ENCODE peak calls at places on chromosome 4, in seven cellular contexts. K is mesendoderm, D is neuronal stem cell, Z is H9, Y is mesenchymal stem cell, M is H1, W is trophoblast cell. C is an unnamed sample.

GRCh38 chr4:101355246-101355645 is 7.9 kb upstream of the PPP3CA start:
- DNase-seq in Z (no peak), Y (no peak), W (no peak), M (no peak), D (no peak), K (no peak), C (no peak)

GRCh38 chr4:106522839-106523238 is 154.3 kb upstream of the GIMD1 start:
- DNase-seq in M (no peak), Y (no peak), D (no peak), K (no peak), W (no peak), Z (no peak), C (peak)

GRCh38 chr4:13912436-13912835 is 284.9 kb upstream of the BOD1L1 start:
- DNase-seq in D (no peak), K (peak), M (no peak), Z (no peak), Y (no peak), W (no peak), C (peak)

GRCh38 chr4:139628184-139629012 is 37.2 kb upstream of the MGST2 start:
- DNase-seq in Z (peak), K (peak), M (no peak), W (no peak), Y (no peak), D (no peak), C (no peak)

GRCh38 chr4:107391009-107391629 is 328.9 kb downstream of the PAPSS1 start:
- DNase-seq in K (no peak), Y (no peak), W (no peak), Z (no peak), M (no peak), D (no peak), C (no peak)

GRCh38 chr4:13860126-13860525 is 232.6 kb upstream of the BOD1L1 start:
- DNase-seq in Y (no peak), M (no peak), D (peak), Z (no peak), W (no peak), K (peak), C (no peak)

GRCh38 chr4:103478729-103479128 is 241.1 kb downstream of the TACR3 start:
- DNase-seq in W (no peak), Y (no peak), K (peak), D (no peak), M (no peak), Z (no peak), C (no peak)

GRCh38 chr4:84938316-84938715 is 28.2 kb downstream of the WDFY3 start:
- DNase-seq in Y (peak), Z (no peak), D (no peak), M (no peak), K (no peak), W (peak), C (peak)

GRCh38 chr4:165972747-165973146 is 99.7 kb downstream of the TLL1 start:
- DNase-seq in Z (no peak), Y (no peak), K (no peak), W (no peak), M (no peak), D (no peak), C (no peak)

GRCh38 chr4:111214371-111214770 is 591.5 kb upstream of the PITX2 start:
- DNase-seq in Z (no peak), D (no peak), K (no peak), W (no peak), Y (no peak), M (no peak), C (no peak)

GRCh38 chr4:186685744-186686143 is 37.9 kb downstream of the FAT1 start:
- DNase-seq in M (no peak), K (peak), Y (peak), W (no peak), Z (no peak), D (no peak), C (peak)

GRCh38 chr4:121736735-121737351 is 28.1 kb downstream of the SMIM43 start:
- DNase-seq in Y (peak), K (peak), Z (no peak), W (no peak), D (peak), M (no peak), C (peak)

GRCh38 chr4:20904966-20905365 is 204.7 kb downstream of the PACRGL start:
- DNase-seq in Z (no peak), W (no peak), K (no peak), M (no peak), Y (no peak), D (no peak), C (no peak)

GRCh38 chr4:113871080-113871479 is 108.4 kb downstream of the ARSJ start:
- DNase-seq in M (no peak), W (no peak), Z (no peak), Y (no peak), D (no peak), K (no peak), C (no peak)

GRCh38 chr4:158327525-158327924 is 117.2 kb downstream of the TMEM144 start:
- DNase-seq in K (peak), D (peak), W (no peak), M (peak), Y (no peak), Z (peak), C (no peak)

GRCh38 chr4:17787315-17787714 is 5.9 kb upstream of the FAM184B start:
- DNase-seq in Y (no peak), D (no peak), K (peak), M (no peak), Z (no peak), W (no peak), C (peak)

GRCh38 chr4:142168181-142168580 is 531.8 kb downstream of the IL15 start:
- DNase-seq in K (no peak), M (no peak), D (no peak), Y (no peak), Z (no peak), W (no peak), C (no peak)

GRCh38 chr4:119268466-119268865 is 53.5 kb downstream of the FABP2 start:
- DNase-seq in W (peak), K (no peak), D (no peak), M (no peak), Y (no peak), Z (no peak), C (no peak)

GRCh38 chr4:29336851-29337250 is 1383.3 kb upstream of the PCDH7 start:
- DNase-seq in D (no peak), K (no peak), M (no peak), Z (no peak), Y (no peak), W (no peak), C (no peak)

GRCh38 chr4:5036239-5036638 is 15.0 kb upstream of the STK32B start:
- DNase-seq in M (no peak), D (no peak), W (no peak), K (peak), Z (no peak), Y (peak), C (peak)

DNA sequence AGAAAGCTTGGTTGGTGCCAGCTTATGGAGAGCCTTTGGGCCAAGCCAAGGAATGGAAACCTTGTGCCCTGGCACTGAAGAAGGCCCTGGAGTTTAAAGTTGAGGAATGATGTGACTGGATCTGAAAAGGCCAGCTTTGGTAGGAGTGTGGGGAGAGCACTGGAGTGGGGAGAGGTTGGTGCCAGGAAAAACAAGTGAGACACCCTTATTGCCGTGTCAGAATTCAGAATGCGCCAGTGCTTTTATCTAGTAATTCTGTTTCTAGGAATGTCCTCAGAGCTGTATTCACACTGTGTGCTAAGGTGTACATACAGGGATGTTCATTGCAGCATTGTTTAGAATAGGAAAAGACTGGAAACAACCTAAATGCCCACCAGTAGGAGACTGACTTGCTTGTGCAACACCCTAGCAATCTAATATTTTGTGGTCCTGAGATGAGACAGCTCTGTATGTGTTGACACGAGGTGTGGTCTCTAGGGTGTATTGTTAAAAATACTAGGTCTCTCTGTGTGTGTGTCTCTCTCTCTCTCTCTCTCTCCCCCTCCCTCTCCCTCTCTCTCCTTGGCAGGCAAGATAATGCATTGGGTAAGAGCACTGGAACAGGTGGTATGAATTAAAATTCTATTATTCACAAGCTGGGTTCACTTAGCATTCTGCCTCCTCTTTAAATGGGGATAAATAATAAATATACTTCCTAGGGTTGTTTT is 107.8 kb downstream of the GATB start:
- DNase-seq in K (no peak), Y (no peak), W (no peak), Z (no peak), M (no peak), D (no peak), C (no peak)
- H2AK5ac ChIP-seq in K (no peak), Y (no peak), W (no peak), Z (no peak), M (no peak), D (no peak), C (no peak)

DNA sequence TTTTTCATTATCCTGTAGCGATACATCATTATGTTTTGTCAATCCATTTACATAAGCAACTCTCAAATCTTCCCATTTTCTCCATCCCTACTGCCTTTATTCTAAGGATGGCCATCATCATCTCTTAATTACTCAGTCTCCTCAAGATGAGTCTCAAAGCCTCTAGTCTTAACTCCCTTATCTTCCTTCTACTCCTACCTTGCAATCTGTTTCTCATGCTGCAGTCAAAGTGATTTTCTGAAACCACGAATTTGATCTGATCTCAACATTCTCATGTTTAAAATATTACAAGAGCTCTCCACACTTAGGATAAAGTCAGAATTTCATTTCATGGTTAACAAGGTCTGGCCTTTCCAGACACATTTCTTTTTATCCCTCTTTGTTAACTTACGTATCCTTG is 51.8 kb downstream of the ANXA3 start:
- DNase-seq in K (no peak), M (no peak), D (no peak), Y (no peak), Z (no peak), W (no peak), C (no peak)
- H2AK5ac ChIP-seq in K (no peak), M (no peak), D (no peak), Y (no peak), Z (no peak), W (no peak), C (no peak)

GRCh38 chr4:86848136-86848535 is 1.0 kb downstream of the SLC10A6 start:
- DNase-seq in M (no peak), Z (no peak), Y (no peak), K (peak), W (peak), D (no peak), C (no peak)

GRCh38 chr4:86846921-86847320 is 2.3 kb downstream of the SLC10A6 start:
- DNase-seq in D (no peak), W (no peak), K (no peak), Z (no peak), M (no peak), Y (no peak), C (no peak)

GRCh38 chr4:86845593-86845992 is 3.6 kb downstream of the SLC10A6 start:
- DNase-seq in Z (no peak), K (no peak), Y (no peak), D (no peak), M (no peak), W (no peak), C (no peak)

GRCh38 chr4:86848732-86849617 is at the start of gene SLC10A6:
- DNase-seq in M (no peak), K (no peak), W (peak), Z (no peak), Y (no peak), D (no peak), C (no peak)

GRCh38 chr4:86847576-86847975 is 1.6 kb downstream of the SLC10A6 start:
- DNase-seq in M (no peak), Z (no peak), K (no peak), D (no peak), Y (no peak), W (no peak), C (no peak)
- H2AK5ac ChIP-seq in M (no peak), Z (no peak), K (no peak), D (no peak), Y (no peak), W (no peak), C (no peak)

GRCh38 chr4:143184217-143184502 is 557 bp upstream of the USP38 start:
- DNase-seq in W (peak), K (no peak), Y (no peak), D (no peak), M (no peak), Z (no peak), C (no peak)
- H2AK5ac ChIP-seq in W (no peak), K (no peak), Y (no peak), D (no peak), M (no peak), Z (no peak), C (no peak)

DNA sequence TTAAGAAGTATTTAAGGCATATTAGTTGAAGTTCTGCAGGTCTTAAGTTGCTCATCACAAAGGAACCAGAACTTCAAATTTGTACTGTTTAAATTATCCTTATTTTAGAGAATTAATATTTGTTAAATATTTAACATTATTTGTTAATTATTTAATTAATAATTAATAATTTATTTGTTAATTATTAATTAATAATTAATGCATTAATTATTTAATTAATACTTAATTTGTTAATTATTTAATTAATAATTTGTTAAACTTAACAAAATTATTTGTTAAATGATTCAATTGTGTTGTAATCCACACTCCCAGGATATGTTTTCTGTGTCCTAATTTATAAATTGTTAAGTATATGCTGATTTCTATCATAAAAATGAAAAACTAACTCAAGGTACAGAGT is 129.4 kb downstream of the GLRA3 start:
- DNase-seq in Z (no peak), K (no peak), Y (no peak), W (no peak), D (no peak), M (no peak), C (no peak)
- H2AK5ac ChIP-seq in Z (no peak), K (no peak), Y (no peak), W (no peak), D (no peak), M (no peak), C (no peak)